ENCODE peak calls at places on chromosome 17, in six cellular contexts. C is psoas muscle; G is central memory CD4-positive, alpha-beta T cell; I is KBM-7; Z is activated gamma-delta T cell treated with anti-CD3 and anti-CD28 coated beads, Interleukin-2, amount 50 U/mL, for 16 hours; N is dorsolateral prefrontal cortex. F is an unnamed sample.

GRCh38 chr17:8189711-8190477 is at the start of gene BORCS6:
- DNase-seq in Z (peak), G (peak), I (peak), N (peak), C (peak), F (peak)

GRCh38 chr17:78915872-78916632 is 9.1 kb downstream of the TIMP2 start:
- DNase-seq in N (no peak), I (peak), G (no peak), Z (no peak), C (peak), F (no peak)

GRCh38 chr17:41329279-41329925 is 13.9 kb upstream of the KRTAP17-1 start:
- DNase-seq in N (no peak), C (no peak), I (peak), Z (no peak), G (no peak), F (no peak)

GRCh38 chr17:2853111-2853721 is 57.0 kb downstream of the RAP1GAP2 start:
- DNase-seq in G (peak), N (no peak), C (peak), Z (no peak), I (peak), F (peak)

GRCh38 chr17:40450175-40450574 is 6.9 kb downstream of the IGFBP4 start:
- DNase-seq in N (no peak), I (peak), Z (no peak), C (no peak), G (no peak), F (no peak)

GRCh38 chr17:2230877-2231276 is 72.7 kb downstream of the SMG6 start:
- DNase-seq in Z (no peak), I (no peak), C (no peak), N (no peak), G (no peak), F (no peak)

GRCh38 chr17:45423304-45423703 is 9.4 kb downstream of the ARHGAP27 start:
- DNase-seq in G (no peak), I (no peak), N (no peak), Z (no peak), C (peak), F (no peak)

GRCh38 chr17:48671697-48672171 is 45.6 kb upstream of the HOXB9 start:
- DNase-seq in N (peak), C (peak), G (peak), I (peak), Z (peak), F (peak)

GRCh38 chr17:6623941-6624340 is 16.6 kb downstream of the KIAA0753 start:
- DNase-seq in C (no peak), Z (no peak), N (no peak), G (no peak), I (no peak), F (no peak)

GRCh38 chr17:48427598-48427997 is 2.4 kb downstream of the SKAP1 start:
- DNase-seq in I (no peak), G (peak), Z (peak), N (no peak), C (no peak), F (peak)

GRCh38 chr17:32805029-32805976 is 71.6 kb downstream of the MYO1D start:
- DNase-seq in G (no peak), I (no peak), N (no peak), C (no peak), Z (no peak), F (no peak)

GRCh38 chr17:76032073-76032779 is 5.1 kb upstream of the EVPL start:
- DNase-seq in Z (no peak), G (no peak), I (no peak), C (no peak), N (no peak), F (no peak)